ENCODE peak calls at places on chromosomes 12 and 14, in seven cellular contexts. G is neural crest cell, N is Peyer's patch, S is lower leg skin, X is lung, P is GM10248, O is endodermal cell. D is an unnamed sample.

GRCh38 chr14:22598099-22598895 is at the start of gene ABHD4:
- DNase-seq in P (peak), S (peak), G (peak), X (peak), O (peak), N (peak), D (peak)

GRCh38 chr12:401235-402126 is at the start of gene CCDC77:
- DNase-seq in G (peak), S (peak), X (peak), P (peak), N (peak), O (peak), D (peak)

GRCh38 chr12:49792181-49792970 is 35.8 kb downstream of the NCKAP5L start:
- DNase-seq in O (no peak), S (no peak), N (no peak), G (no peak), X (no peak), P (peak), D (no peak)

GRCh38 chr12:76124456-76124855 is 40.0 kb upstream of the NAP1L1 start:
- DNase-seq in S (no peak), O (peak), N (no peak), X (no peak), G (no peak), P (no peak), D (no peak)

GRCh38 chr14:106549064-106549463 is 1022.7 kb downstream of the TMEM121 start:
- DNase-seq in N (no peak), P (no peak), O (no peak), X (no peak), G (no peak), S (no peak), D (no peak)

GRCh38 chr12:117162167-117162539 is 28.1 kb downstream of the FBXO21 start:
- DNase-seq in X (no peak), N (no peak), S (no peak), G (no peak), O (no peak), P (no peak), D (no peak)

GRCh38 chr14:37681486-37681885 is 86.1 kb downstream of the TTC6 start:
- DNase-seq in S (no peak), O (no peak), G (no peak), N (no peak), P (no peak), X (no peak), D (no peak)

GRCh38 chr12:75961878-75962277 is 69.7 kb downstream of the PHLDA1 start:
- DNase-seq in N (no peak), S (no peak), G (no peak), X (no peak), P (no peak), O (no peak), D (no peak)

DNA sequence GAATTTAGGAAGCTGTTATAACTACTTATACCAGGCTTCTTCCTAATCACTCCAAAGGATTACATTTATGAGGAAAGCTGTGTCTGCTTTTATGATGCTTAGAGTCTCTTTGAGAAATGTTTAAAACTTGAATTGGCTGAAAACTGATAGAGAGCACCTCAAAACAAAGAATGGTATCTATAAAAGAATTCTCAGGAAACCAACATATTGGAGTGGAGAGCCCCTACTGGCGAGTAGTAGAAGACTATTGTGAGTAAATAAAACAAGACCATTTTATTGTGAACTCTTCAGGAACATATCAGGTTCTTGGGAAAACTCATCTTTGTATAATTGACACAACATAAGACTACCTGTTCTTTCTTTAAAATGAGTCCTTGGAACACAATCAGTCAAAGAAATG is 578.6 kb downstream of the RERGL start:
- DNase-seq in G (no peak), X (no peak), O (no peak), S (no peak), N (no peak), P (no peak), D (no peak)
- TF ChIP-seq CTCF in G (peak), X (no peak), O (peak), S (no peak), N (no peak), P (no peak), D (no peak)

GRCh38 chr12:62631531-62632520 is 165.2 kb downstream of the MON2 start:
- DNase-seq in S (peak), N (peak), P (peak), X (peak), O (peak), G (peak), D (no peak)
- TF ChIP-seq CTCF in S (no peak), N (no peak), P (peak), X (peak), O (peak), G (no peak), D (no peak)

GRCh38 chr12:57637364-57637763 is 4.4 kb upstream of the B4GALNT1 start:
- DNase-seq in G (no peak), X (no peak), N (no peak), O (peak), P (no peak), S (no peak), D (no peak)
- TF ChIP-seq CTCF in G (peak), X (no peak), N (no peak), O (peak), P (no peak), S (no peak), D (no peak)

GRCh38 chr12:68686595-68687521 is at the start of gene NUP107:
- DNase-seq in X (peak), S (peak), N (peak), G (peak), O (peak), P (peak), D (peak)
- TF ChIP-seq CTCF in X (no peak), S (no peak), N (peak), G (peak), O (no peak), P (no peak), D (no peak)

GRCh38 chr12:132373967-132374820 is 44.8 kb upstream of the GALNT9 start:
- DNase-seq in P (no peak), N (peak), O (no peak), S (no peak), G (no peak), X (no peak), D (no peak)
- TF ChIP-seq CTCF in P (no peak), N (no peak), O (peak), S (no peak), G (no peak), X (no peak), D (no peak)

GRCh38 chr14:63039800-63040380 is 5.4 kb downstream of the KCNH5 start:
- DNase-seq in S (no peak), O (peak), N (no peak), X (no peak), G (no peak), P (no peak), D (no peak)

GRCh38 chr14:63045612-63046320 is 508 bp upstream of the KCNH5 start:
- DNase-seq in N (peak), P (peak), G (peak), S (no peak), O (peak), X (no peak), D (no peak)

GRCh38 chr14:63050694-63051093 is 5.4 kb upstream of the KCNH5 start:
- DNase-seq in G (no peak), X (no peak), O (no peak), S (no peak), N (no peak), P (no peak), D (no peak)

GRCh38 chr14:63046339-63047268 is 1.3 kb upstream of the KCNH5 start:
- DNase-seq in N (no peak), X (no peak), S (no peak), G (no peak), O (peak), P (no peak), D (no peak)

GRCh38 chr14:63045234-63045611 is at the start of gene KCNH5:
- DNase-seq in O (peak), S (no peak), P (peak), X (no peak), G (no peak), N (peak), D (no peak)
- TF ChIP-seq CTCF in O (no peak), S (no peak), P (no peak), X (no peak), G (no peak), N (no peak), D (no peak)

DNA sequence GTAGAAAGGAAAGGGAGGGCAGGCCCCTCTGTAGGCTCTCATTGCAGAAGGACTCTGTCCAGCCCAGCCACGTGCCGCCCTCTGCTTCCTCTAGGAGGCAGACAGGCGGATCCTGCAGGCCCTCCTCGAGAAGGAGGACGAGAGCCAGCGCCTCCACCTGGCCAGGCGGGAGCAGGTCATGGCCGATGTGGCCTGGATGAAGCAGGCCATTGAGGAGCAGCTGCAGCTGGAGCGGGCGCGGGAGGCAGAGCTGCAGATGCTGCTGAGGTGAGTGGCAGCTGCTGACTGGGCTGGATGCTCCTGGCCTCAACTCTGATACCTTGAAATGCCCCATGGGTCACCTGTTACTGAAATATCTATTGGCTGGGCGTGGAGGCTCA is 10.9 kb downstream of the TCHP start:
- DNase-seq in O (peak), P (no peak), X (no peak), G (peak), N (peak), S (no peak), D (no peak)
- TF ChIP-seq CTCF in O (peak), P (no peak), X (no peak), G (peak), N (no peak), S (no peak), D (peak)

GRCh38 chr14:60183724-60184596 is 18.8 kb upstream of the DHRS7 start:
- DNase-seq in P (peak), G (peak), S (no peak), N (no peak), O (no peak), X (no peak), D (no peak)

GRCh38 chr14:60184597-60185555 is 19.7 kb upstream of the DHRS7 start:
- DNase-seq in X (no peak), N (no peak), P (no peak), S (no peak), O (no peak), G (no peak), D (no peak)

GRCh38 chr14:60188696-60189095 is 23.5 kb upstream of the DHRS7 start:
- DNase-seq in S (no peak), X (no peak), O (no peak), N (no peak), G (no peak), P (no peak), D (no peak)

GRCh38 chr14:60189923-60190840 is 25.0 kb upstream of the DHRS7 start:
- DNase-seq in P (no peak), N (no peak), S (no peak), G (no peak), X (no peak), O (no peak), D (no peak)

DNA sequence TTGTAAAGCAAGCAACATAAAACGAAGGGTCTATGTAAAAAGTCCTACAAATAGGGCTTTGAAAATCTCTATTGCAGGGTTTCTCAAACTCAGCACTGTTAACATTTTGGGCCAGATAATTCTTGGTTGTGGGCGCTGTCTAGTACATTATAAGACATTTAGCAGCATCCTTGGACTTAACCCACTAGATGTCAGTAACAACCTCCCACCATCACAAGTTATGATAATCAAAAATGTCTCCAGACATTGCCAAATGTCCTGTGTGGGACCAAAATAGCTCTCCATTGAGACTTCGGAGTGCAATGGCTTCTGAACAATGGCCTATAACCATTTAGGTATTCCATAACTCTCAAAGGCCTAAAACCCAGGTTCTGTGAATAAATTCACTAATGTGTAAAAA is 22.9 kb upstream of the DHRS7 start:
- DNase-seq in S (no peak), O (no peak), P (no peak), G (no peak), X (no peak), N (no peak), D (no peak)
- TF ChIP-seq CTCF in S (no peak), O (no peak), P (peak), G (no peak), X (no peak), N (no peak), D (no peak)

D was measured in natural killer cell.